ENCODE peak calls at places on chromosomes 5 and 9, in six cellular contexts. G is fibroblast of gingiva; M is CD8-positive, alpha-beta memory T cell; L is occipital lobe; Z is stimulated activated CD4-positive, alpha-beta T cell treated with anti-CD3 and anti-CD28 coated beads, TNF-alpha, amount 100 ng/mL, for 1 hour; S is hypothalamus. V is an unnamed sample.
A peak's percentile ranks its signal among the peaks of the same experiment; 100 is the strongest.

GRCh38 chr5:119009131-119009530 is 20.8 kb upstream of the DTWD2 start:
- DNase-seq in G (no peak), M (no peak), L (no peak), Z (no peak), S (no peak), V (no peak)

GRCh38 chr5:35804201-35804653 is 52.5 kb upstream of the IL7R start:
- DNase-seq in G (no peak), M (no peak), L (no peak), Z (no peak), S (no peak), V (no peak)

GRCh38 chr9:83154087-83154736 is 91.3 kb upstream of the RASEF start:
- DNase-seq in G (no peak), M (no peak), L (no peak), Z (no peak), S (no peak), V (peak; percentile 11)

GRCh38 chr9:78782858-78783257 is 485.9 kb downstream of the PSAT1 start:
- DNase-seq in G (no peak), M (no peak), L (no peak), Z (no peak), S (no peak), V (no peak)

GRCh38 chr5:64147849-64148441 is 17.7 kb upstream of the RNF180 start:
- DNase-seq in G (peak; percentile 36), M (no peak), L (peak; percentile 6), Z (no peak), S (peak; percentile 63), V (peak; percentile 40)

GRCh38 chr5:7910738-7911428 is 41.9 kb downstream of the MTRR start:
- DNase-seq in G (no peak), M (no peak), L (no peak), Z (no peak), S (no peak), V (no peak)

GRCh38 chr9:3136999-3137675 is 293.2 kb upstream of the PUM3 start:
- DNase-seq in G (peak; percentile 41), M (no peak), L (no peak), Z (no peak), S (no peak), V (peak; percentile 61)

GRCh38 chr9:121261107-121261460 is 6.9 kb upstream of the GSN start:
- DNase-seq in G (no peak), M (no peak), L (peak; percentile 80), Z (no peak), S (peak; percentile 79), V (peak; percentile 37)

GRCh38 chr9:13144176-13144820 is 135.2 kb downstream of the MPDZ start:
- DNase-seq in G (no peak), M (no peak), L (no peak), Z (no peak), S (no peak), V (no peak)

GRCh38 chr5:76787237-76787636 is 31.6 kb upstream of the F2RL1 start:
- DNase-seq in G (peak; percentile 95), M (no peak), L (no peak), Z (no peak), S (no peak), V (peak; percentile 61)

GRCh38 chr5:163696270-163696887 is 191.0 kb downstream of the MAT2B start:
- DNase-seq in G (peak; percentile 43), M (no peak), L (peak; percentile 23), Z (no peak), S (peak; percentile 40), V (peak; percentile 75)

GRCh38 chr5:32222723-32223470 is 48.8 kb upstream of the GOLPH3 start:
- DNase-seq in G (no peak), M (no peak), L (no peak), Z (no peak), S (no peak), V (no peak)

GRCh38 chr9:35051069-35051967 is 21.1 kb downstream of the VCP start:
- DNase-seq in G (peak; percentile 29), M (peak; percentile 33), L (no peak), Z (no peak), S (no peak), V (peak; percentile 30)

GRCh38 chr9:134947265-134947955 is 29.7 kb upstream of the FCN1 start:
- DNase-seq in G (no peak), M (no peak), L (peak; percentile 28), Z (no peak), S (no peak), V (no peak)

GRCh38 chr5:27682600-27682999 is 644.2 kb upstream of the CDH9 start:
- DNase-seq in G (no peak), M (no peak), L (no peak), Z (no peak), S (no peak), V (no peak)

GRCh38 chr5:138631204-138631928 is 56.2 kb upstream of the HSPA9 start:
- DNase-seq in G (no peak), M (no peak), L (no peak), Z (no peak), S (no peak), V (no peak)

GRCh38 chr5:164362021-164362420 is 856.6 kb downstream of the MAT2B start:
- DNase-seq in G (no peak), M (no peak), L (no peak), Z (no peak), S (no peak), V (no peak)

GRCh38 chr5:73391441-73391871 is 57.1 kb downstream of the FOXD1 start:
- DNase-seq in G (peak; percentile 78), M (no peak), L (no peak), Z (no peak), S (no peak), V (peak; percentile 95)

GRCh38 chr5:172412724-172413260 is 41.5 kb downstream of the SH3PXD2B start:
- DNase-seq in G (peak; percentile 100), M (no peak), L (no peak), Z (no peak), S (no peak), V (peak; percentile 100)